ENCODE peak calls at places on chromosomes 11 and 22, in five cellular contexts. T, V, Q, E and K are unnamed samples.
A peak's percentile ranks its signal among the peaks of the same experiment; 100 is the strongest.

GRCh38 chr22:20178922-20179227 is 28.0 kb upstream of the CCDC188 start:
- DNase-seq in E (no peak), Q (no peak), T (no peak), V (no peak), K (no peak)

GRCh38 chr11:47589504-47590025 is 3.1 kb downstream of the FAM180B start:
- DNase-seq in V (no peak), T (no peak), E (no peak), Q (no peak), K (no peak)

GRCh38 chr22:29914165-29914564 is 31.2 kb downstream of the MTMR3 start:
- DNase-seq in V (no peak), E (no peak), Q (peak; percentile 86), T (no peak), K (no peak)

GRCh38 chr22:37559901-37560681 is at the start of gene CDC42EP1:
- DNase-seq in T (no peak), V (no peak), E (no peak), Q (peak; percentile 64), K (no peak)

GRCh38 chr11:69542314-69543168 is 61.1 kb downstream of the LINC01488 start:
- DNase-seq in E (no peak), T (no peak), Q (no peak), V (no peak), K (no peak)

GRCh38 chr11:28628412-28628811 is 520.2 kb downstream of the METTL15 start:
- DNase-seq in V (no peak), Q (no peak), T (no peak), E (no peak), K (no peak)

GRCh38 chr11:59040607-59041006 is 45.5 kb upstream of the GLYATL1B start:
- DNase-seq in T (no peak), V (no peak), E (no peak), Q (no peak), K (peak; percentile 20)

GRCh38 chr22:48538291-48538820 is 1289.3 kb downstream of the BRD1 start:
- DNase-seq in T (no peak), V (no peak), Q (no peak), E (no peak), K (no peak)

GRCh38 chr11:132158091-132158490 is 787.7 kb downstream of the NTM start:
- DNase-seq in V (no peak), T (no peak), E (peak; percentile 50), Q (peak; percentile 3), K (peak; percentile 42)

GRCh38 chr11:14414470-14415461 is 55.8 kb upstream of the RRAS2 start:
- DNase-seq in V (no peak), Q (no peak), T (peak; percentile 48), E (no peak), K (no peak)

GRCh38 chr11:65111537-65112225 is at the start of gene TM7SF2:
- DNase-seq in Q (peak; percentile 84), T (peak; percentile 98), V (peak; percentile 97), E (peak; percentile 96), K (peak; percentile 98)

GRCh38 chr11:111461460-111462240 is 50.5 kb downstream of the BTG4 start:
- DNase-seq in T (no peak), Q (no peak), V (no peak), E (no peak), K (no peak)

GRCh38 chr22:42432818-42433217 is 615 bp upstream of the NFAM1 start:
- DNase-seq in V (no peak), E (no peak), Q (no peak), T (no peak), K (no peak)

GRCh38 chr22:33659423-33659822 is 260.9 kb downstream of the LARGE1 start:
- DNase-seq in V (no peak), Q (peak; percentile 58), E (no peak), T (no peak), K (no peak)

GRCh38 chr11:57513911-57514537 is 1.5 kb downstream of the SLC43A1 start:
- DNase-seq in Q (peak; percentile 33), V (no peak), T (peak; percentile 45), E (peak; percentile 38), K (peak; percentile 16)

GRCh38 chr11:6693342-6694228 is 10.4 kb upstream of the MRPL17 start:
- DNase-seq in V (no peak), Q (peak; percentile 66), T (no peak), E (no peak), K (no peak)

GRCh38 chr11:15985863-15986139 is 370.5 kb downstream of the SOX6 start:
- DNase-seq in Q (no peak), E (no peak), V (no peak), T (no peak), K (no peak)

GRCh38 chr11:27213232-27213660 is 149.8 kb downstream of the CCDC34 start:
- DNase-seq in V (no peak), E (no peak), T (no peak), Q (peak; percentile 97), K (no peak)